ENCODE peak calls at places on chromosomes 13 and 19, in five cellular contexts. One of them, this sample, is unnamed. For H3K4me1, the result is how much of the 10 kb centered on the place peaks cover.

GRCh38 chr19:10116085-10116865 is 3.4 kb downstream of the EIF3G start:
- DNase-seq in heart right ventricle: no peak
- DNase-seq in thoracic aorta: no peak
- DNase-seq in lung: no peak
- DNase-seq in HepG2: no peak
- DNase-seq in this sample: no peak

GRCh38 chr19:30224689-30225606 is 147.2 kb upstream of the ZNF536 start:
- DNase-seq in heart right ventricle: no peak
- DNase-seq in thoracic aorta: no peak
- DNase-seq in lung: no peak
- DNase-seq in HepG2: no peak
- DNase-seq in this sample: no peak

GRCh38 chr13:61727714-61728275 is 312.1 kb upstream of the PCDH20 start:
- DNase-seq in heart right ventricle: no peak
- DNase-seq in thoracic aorta: no peak
- DNase-seq in lung: no peak
- DNase-seq in HepG2: no peak
- DNase-seq in this sample: no peak

GRCh38 chr19:12788682-12789097 is 2.6 kb upstream of the JUNB start:
- DNase-seq in heart right ventricle: peak
- DNase-seq in thoracic aorta: no peak
- DNase-seq in lung: peak
- DNase-seq in HepG2: peak
- DNase-seq in this sample: no peak

GRCh38 chr19:961866-962620 is 22.1 kb upstream of the WDR18 start:
- DNase-seq in heart right ventricle: no peak
- DNase-seq in thoracic aorta: no peak
- DNase-seq in lung: no peak
- DNase-seq in HepG2: peak
- DNase-seq in this sample: no peak

GRCh38 chr19:49216076-49216475 is 58.5 kb downstream of the TRPM4 start:
- DNase-seq in heart right ventricle: no peak
- DNase-seq in thoracic aorta: no peak
- DNase-seq in lung: no peak
- DNase-seq in HepG2: no peak
- DNase-seq in this sample: no peak

GRCh38 chr19:8221161-8221560 is 12.0 kb downstream of the CERS4 start:
- DNase-seq in heart right ventricle: no peak
- DNase-seq in thoracic aorta: no peak
- DNase-seq in lung: peak
- DNase-seq in HepG2: no peak
- DNase-seq in this sample: peak

GRCh38 chr13:24910502-24911134 is 146.6 kb downstream of the RNF17 start:
- DNase-seq in heart right ventricle: no peak
- DNase-seq in thoracic aorta: no peak
- DNase-seq in lung: no peak
- DNase-seq in HepG2: no peak
- DNase-seq in this sample: no peak

GRCh38 chr19:55341191-55342043 is 1.7 kb downstream of the KMT5C start:
- DNase-seq in heart right ventricle: peak
- DNase-seq in thoracic aorta: no peak
- DNase-seq in lung: peak
- DNase-seq in HepG2: peak
- DNase-seq in this sample: peak

GRCh38 chr19:48713041-48713863 is 6.3 kb downstream of the MAMSTR start:
- DNase-seq in heart right ventricle: no peak
- DNase-seq in thoracic aorta: no peak
- DNase-seq in lung: no peak
- DNase-seq in HepG2: no peak
- DNase-seq in this sample: no peak

GRCh38 chr19:31289381-31289880 is 59.8 kb downstream of the TSHZ3 start:
- DNase-seq in heart right ventricle: no peak
- DNase-seq in thoracic aorta: no peak
- DNase-seq in lung: no peak
- DNase-seq in HepG2: no peak
- DNase-seq in this sample: no peak

GRCh38 chr19:33946535-33947323 is 150.1 kb downstream of the KCTD15 start:
- DNase-seq in heart right ventricle: no peak
- DNase-seq in thoracic aorta: no peak
- DNase-seq in lung: no peak
- DNase-seq in HepG2: peak
- DNase-seq in this sample: no peak

GRCh38 chr13:93736111-93736510 is 509.5 kb downstream of the GPC6 start:
- DNase-seq in heart right ventricle: no peak
- DNase-seq in thoracic aorta: no peak
- DNase-seq in lung: no peak
- DNase-seq in HepG2: no peak
- DNase-seq in this sample: no peak

GRCh38 chr19:47111081-47111589 is 2.4 kb downstream of the ZC3H4 start:
- DNase-seq in heart right ventricle: peak
- DNase-seq in thoracic aorta: no peak
- DNase-seq in lung: peak
- DNase-seq in HepG2: no peak
- DNase-seq in this sample: no peak

GRCh38 chr13:73922728-73923393 is 211.3 kb downstream of the KLF12 start:
- DNase-seq in heart right ventricle: no peak
- DNase-seq in thoracic aorta: no peak
- DNase-seq in lung: no peak
- DNase-seq in HepG2: no peak
- DNase-seq in this sample: no peak

GRCh38 chr19:10670187-10670586 is 16.0 kb downstream of the ILF3 start:
- DNase-seq in heart right ventricle: no peak
- DNase-seq in thoracic aorta: no peak
- DNase-seq in lung: no peak
- DNase-seq in HepG2: no peak
- DNase-seq in this sample: no peak

GRCh38 chr19:46100344-46100743 is 24.1 kb downstream of the IGFL3 start:
- DNase-seq in heart right ventricle: no peak
- DNase-seq in thoracic aorta: no peak
- DNase-seq in lung: no peak
- DNase-seq in HepG2: no peak
- DNase-seq in this sample: no peak

GRCh38 chr13:76383671-76384461 is 502.3 kb downstream of the KCTD12 start:
- DNase-seq in heart right ventricle: no peak
- DNase-seq in thoracic aorta: no peak
- DNase-seq in lung: peak
- DNase-seq in HepG2: no peak
- DNase-seq in this sample: peak

GRCh38 chr13:60170414-60170813 is 6.7 kb upstream of the DIAPH3 start:
- DNase-seq in heart right ventricle: no peak
- DNase-seq in thoracic aorta: no peak
- DNase-seq in lung: no peak
- DNase-seq in HepG2: no peak
- DNase-seq in this sample: no peak

GRCh38 chr19:44643605-44644390 is at the start of gene PVR:
- DNase-seq in heart right ventricle: peak
- DNase-seq in thoracic aorta: peak
- DNase-seq in lung: peak
- DNase-seq in HepG2: peak
- DNase-seq in this sample: peak

GRCh38 chr13:23087884-23088283 is 92.9 kb upstream of the SGCG start:
- DNase-seq in heart right ventricle: no peak
- DNase-seq in thoracic aorta: no peak
- DNase-seq in lung: no peak
- DNase-seq in HepG2: peak
- DNase-seq in this sample: no peak

GRCh38 chr13:23081901-23082300 is 98.9 kb upstream of the SGCG start:
- DNase-seq in heart right ventricle: no peak
- DNase-seq in thoracic aorta: no peak
- DNase-seq in lung: no peak
- DNase-seq in HepG2: no peak
- DNase-seq in this sample: no peak

GRCh38 chr13:23081246-23081645 is 99.5 kb upstream of the SGCG start:
- DNase-seq in heart right ventricle: no peak
- DNase-seq in thoracic aorta: no peak
- DNase-seq in lung: no peak
- DNase-seq in HepG2: no peak
- DNase-seq in this sample: no peak

GRCh38 chr13:23086951-23087350 is 93.8 kb upstream of the SGCG start:
- DNase-seq in heart right ventricle: no peak
- DNase-seq in thoracic aorta: no peak
- DNase-seq in lung: no peak
- DNase-seq in HepG2: no peak
- DNase-seq in this sample: no peak
- H3K4me1 ChIP-seq in heart right ventricle: under half
- H3K4me1 ChIP-seq in thoracic aorta: under half
- H3K4me1 ChIP-seq in lung: under half
- H3K4me1 ChIP-seq in HepG2: under half
- H3K4me1 ChIP-seq in this sample: under half

GRCh38 chr13:80340643-80341097 is 256 bp downstream of the SPRY2 start:
- DNase-seq in heart right ventricle: no peak
- DNase-seq in thoracic aorta: no peak
- DNase-seq in lung: peak
- DNase-seq in HepG2: peak
- DNase-seq in this sample: peak
- H3K4me1 ChIP-seq in heart right ventricle: under half
- H3K4me1 ChIP-seq in thoracic aorta: under half
- H3K4me1 ChIP-seq in lung: under half
- H3K4me1 ChIP-seq in HepG2: under half
- H3K4me1 ChIP-seq in this sample: under half

DNA sequence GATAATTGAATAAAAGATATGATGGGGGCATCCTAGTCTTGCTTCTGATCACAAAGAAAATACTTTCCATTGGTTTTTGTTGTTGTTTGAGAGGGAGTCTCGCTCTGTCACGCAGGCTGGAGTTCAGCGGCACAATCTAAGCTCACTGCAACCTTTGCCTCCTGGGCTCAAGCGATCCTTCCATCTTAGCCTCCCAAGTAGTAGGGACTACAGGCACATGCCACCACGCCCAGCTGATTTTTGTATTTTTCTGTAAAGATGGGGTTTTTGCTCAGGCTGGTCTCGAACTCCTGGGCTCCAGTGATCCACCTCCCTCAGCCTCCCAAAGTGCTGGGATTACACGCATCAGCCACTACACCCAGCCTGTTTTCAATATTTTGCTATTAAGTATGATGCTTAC is 17.1 kb upstream of the PSMC4 start:
- DNase-seq in heart right ventricle: no peak
- DNase-seq in thoracic aorta: no peak
- DNase-seq in lung: no peak
- DNase-seq in HepG2: no peak
- DNase-seq in this sample: no peak
- H3K4me1 ChIP-seq in heart right ventricle: under half
- H3K4me1 ChIP-seq in thoracic aorta: under half
- H3K4me1 ChIP-seq in lung: under half
- H3K4me1 ChIP-seq in HepG2: under half
- H3K4me1 ChIP-seq in this sample: under half

GRCh38 chr19:35008891-35009341 is 8.8 kb downstream of the GRAMD1A start:
- DNase-seq in heart right ventricle: peak
- DNase-seq in thoracic aorta: no peak
- DNase-seq in lung: no peak
- DNase-seq in HepG2: no peak
- DNase-seq in this sample: no peak

GRCh38 chr19:35011737-35012682 is 11.9 kb downstream of the GRAMD1A start:
- DNase-seq in heart right ventricle: no peak
- DNase-seq in thoracic aorta: no peak
- DNase-seq in lung: no peak
- DNase-seq in HepG2: no peak
- DNase-seq in this sample: no peak

GRCh38 chr19:35006999-35007365 is 6.9 kb downstream of the GRAMD1A start:
- DNase-seq in heart right ventricle: no peak
- DNase-seq in thoracic aorta: no peak
- DNase-seq in lung: no peak
- DNase-seq in HepG2: no peak
- DNase-seq in this sample: no peak

GRCh38 chr19:35011091-35011689 is 11.1 kb downstream of the GRAMD1A start:
- DNase-seq in heart right ventricle: no peak
- DNase-seq in thoracic aorta: no peak
- DNase-seq in lung: no peak
- DNase-seq in HepG2: no peak
- DNase-seq in this sample: no peak

GRCh38 chr19:35009424-35010415 is 9.6 kb downstream of the GRAMD1A start:
- DNase-seq in heart right ventricle: no peak
- DNase-seq in thoracic aorta: no peak
- DNase-seq in lung: no peak
- DNase-seq in HepG2: no peak
- DNase-seq in this sample: no peak
- H3K4me1 ChIP-seq in heart right ventricle: under half
- H3K4me1 ChIP-seq in thoracic aorta: under half
- H3K4me1 ChIP-seq in lung: under half
- H3K4me1 ChIP-seq in HepG2: under half
- H3K4me1 ChIP-seq in this sample: under half

GRCh38 chr19:3441089-3441985 is 39.0 kb downstream of the SMIM24 start:
- DNase-seq in heart right ventricle: no peak
- DNase-seq in thoracic aorta: no peak
- DNase-seq in lung: no peak
- DNase-seq in HepG2: no peak
- DNase-seq in this sample: no peak
- H3K4me1 ChIP-seq in heart right ventricle: under half
- H3K4me1 ChIP-seq in thoracic aorta: under half
- H3K4me1 ChIP-seq in lung: under half
- H3K4me1 ChIP-seq in HepG2: under half
- H3K4me1 ChIP-seq in this sample: under half